ENCODE peak calls at places on chromosomes 2 and 18, in five cellular contexts. S is IMR-90, Y is H1, B is mesenchymal stem cell, P is trophoblast cell. L is an unnamed sample.

GRCh38 chr2:167715932-167716331 is 531.5 kb downstream of the STK39 start:
- DNase-seq in S (no peak), Y (no peak), B (no peak), P (peak), L (no peak)

GRCh38 chr18:41073372-41073954 is 881.6 kb upstream of the PIK3C3 start:
- DNase-seq in S (peak), Y (no peak), B (peak), P (peak), L (no peak)

GRCh38 chr18:23191952-23192662 is 56.8 kb downstream of the CABLES1 start:
- DNase-seq in S (peak), Y (no peak), B (peak), P (no peak), L (no peak)

GRCh38 chr2:63301481-63301880 is 250.9 kb downstream of the OTX1 start:
- DNase-seq in S (no peak), Y (no peak), B (no peak), P (no peak), L (no peak)

GRCh38 chr2:20589975-20590703 is 60.8 kb downstream of the HS1BP3 start:
- DNase-seq in S (peak), Y (no peak), B (no peak), P (no peak), L (no peak)

GRCh38 chr2:210577263-210578071 is 21.1 kb downstream of the CPS1 start:
- DNase-seq in S (peak), Y (no peak), B (peak), P (no peak), L (peak)

GRCh38 chr2:9099341-9099751 is 95.9 kb upstream of the MBOAT2 start:
- DNase-seq in S (peak), Y (no peak), B (peak), P (no peak), L (no peak)

GRCh38 chr2:20444113-20444992 is 2.5 kb upstream of the RHOB start:
- DNase-seq in S (no peak), Y (no peak), B (peak), P (no peak), L (no peak)

GRCh38 chr2:7378642-7379041 is 461.4 kb downstream of the RNF144A start:
- DNase-seq in S (no peak), Y (no peak), B (no peak), P (no peak), L (no peak)

GRCh38 chr18:69008538-69008937 is 210.7 kb downstream of the CCDC102B start:
- DNase-seq in S (no peak), Y (no peak), B (no peak), P (no peak), L (no peak)

GRCh38 chr2:62216616-62217015 is 20.7 kb downstream of the B3GNT2 start:
- DNase-seq in S (peak), Y (no peak), B (peak), P (no peak), L (no peak)

GRCh38 chr2:43293744-43294695 is 67.6 kb upstream of the ZFP36L2 start:
- DNase-seq in S (peak), Y (no peak), B (peak), P (peak), L (no peak)

GRCh38 chr18:28512357-28512756 is 335.4 kb upstream of the CDH2 start:
- DNase-seq in S (no peak), Y (no peak), B (peak), P (no peak), L (no peak)

GRCh38 chr2:63436488-63436887 is 151.8 kb downstream of the WDPCP start:
- DNase-seq in S (peak), Y (no peak), B (no peak), P (no peak), L (no peak)

GRCh38 chr2:3343012-3343411 is 34.6 kb downstream of the EIPR1 start:
- DNase-seq in S (no peak), Y (no peak), B (no peak), P (no peak), L (no peak)

GRCh38 chr2:61816480-61817355 is 37.1 kb downstream of the FAM161A start:
- DNase-seq in S (peak), Y (no peak), B (no peak), P (no peak), L (no peak)

GRCh38 chr2:6526093-6526824 is 339.4 kb downstream of the CMPK2 start:
- DNase-seq in S (no peak), Y (no peak), B (no peak), P (no peak), L (peak)

GRCh38 chr2:47805850-47806249 is 22.9 kb downstream of the MSH6 start:
- DNase-seq in S (no peak), Y (no peak), B (no peak), P (no peak), L (no peak)

GRCh38 chr2:16962459-16962858 is 296.8 kb upstream of the CYRIA start:
- DNase-seq in S (no peak), Y (no peak), B (no peak), P (no peak), L (no peak)

GRCh38 chr2:82345910-82346309 is 2041.4 kb upstream of the LRRTM1 start:
- DNase-seq in S (no peak), Y (no peak), B (no peak), P (no peak), L (no peak)

GRCh38 chr18:79947881-79948610 is 3.4 kb downstream of the SLC66A2 start:
- DNase-seq in S (no peak), Y (no peak), B (no peak), P (no peak), L (no peak)
- H3K4me3 ChIP-seq in S (no peak), Y (no peak), B (no peak), P (no peak), L (no peak)

DNA sequence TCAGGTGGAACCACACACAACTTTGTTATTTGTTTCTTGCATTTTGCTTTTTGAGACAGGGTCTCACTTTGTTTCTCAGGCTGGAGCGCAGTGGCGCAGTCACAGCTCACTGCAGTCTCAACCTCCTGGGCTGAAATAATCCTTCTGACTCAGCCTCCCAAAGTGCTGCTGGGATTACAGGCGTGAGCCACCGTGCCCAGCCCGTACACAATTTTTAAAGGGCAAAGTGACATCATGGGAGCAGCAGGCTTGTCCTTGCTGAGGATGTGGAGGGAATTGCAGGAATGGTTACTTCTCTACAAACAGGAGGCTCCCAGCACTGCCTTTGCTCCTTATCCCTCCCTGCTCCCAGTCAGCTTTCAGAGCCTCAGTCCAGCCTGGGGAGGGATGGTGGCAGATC is 355.9 kb upstream of the KLHL29 start:
- DNase-seq in S (no peak), Y (no peak), B (no peak), P (no peak), L (no peak)
- H2BK5ac ChIP-seq in S (no peak), Y (no peak), B (no peak), P (no peak), L (no peak)

GRCh38 chr2:129458006-129458405 is 521.5 kb upstream of the RAB6C start:
- DNase-seq in S (no peak), Y (no peak), B (no peak), P (no peak), L (no peak)
- H2AFZ ChIP-seq in S (no peak), Y (no peak), B (no peak), P (no peak), L (no peak)

DNA sequence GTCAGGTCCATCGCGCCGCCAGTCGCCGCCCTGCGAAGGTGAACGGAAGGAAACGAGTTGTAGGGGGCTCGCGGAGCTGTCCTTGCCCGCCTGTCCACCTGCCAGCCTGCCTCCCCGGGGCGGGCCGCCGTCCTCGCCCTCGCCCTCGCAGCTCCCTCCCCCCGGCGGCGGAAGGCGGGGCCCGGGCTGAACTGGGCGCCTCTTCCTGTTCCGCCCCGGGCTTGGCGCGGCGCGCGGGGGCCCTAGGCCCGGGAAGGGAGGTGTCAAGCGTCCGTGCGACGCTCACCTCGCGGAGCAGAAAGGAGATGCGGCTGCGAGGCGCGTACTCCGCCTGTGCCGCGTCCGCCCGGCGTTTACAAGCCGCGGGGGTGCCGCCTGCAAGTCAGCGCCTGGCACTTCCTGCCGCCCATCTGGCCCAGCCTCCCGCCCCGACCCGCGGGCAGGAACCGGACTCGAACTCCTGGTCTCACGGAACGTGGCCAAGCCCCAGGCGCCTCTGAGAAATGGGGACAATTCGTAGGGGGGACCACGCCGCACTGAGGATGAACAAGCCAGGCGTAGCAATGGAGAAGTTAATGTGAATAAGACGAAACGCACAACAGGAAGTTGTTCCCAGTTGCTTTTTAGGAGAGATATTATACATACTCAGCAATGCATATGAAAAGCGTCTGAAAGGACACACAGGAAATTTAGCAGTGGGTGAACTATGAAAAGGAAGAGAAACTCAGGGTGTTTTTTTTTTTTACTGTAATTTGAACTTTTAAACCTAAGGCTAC is at the start of gene CNPPD1:
- DNase-seq in S (peak), Y (no peak), B (peak), P (peak), L (peak)
- H3K4me3 ChIP-seq in S (peak), Y (peak), B (peak), P (peak), L (peak)

DNA sequence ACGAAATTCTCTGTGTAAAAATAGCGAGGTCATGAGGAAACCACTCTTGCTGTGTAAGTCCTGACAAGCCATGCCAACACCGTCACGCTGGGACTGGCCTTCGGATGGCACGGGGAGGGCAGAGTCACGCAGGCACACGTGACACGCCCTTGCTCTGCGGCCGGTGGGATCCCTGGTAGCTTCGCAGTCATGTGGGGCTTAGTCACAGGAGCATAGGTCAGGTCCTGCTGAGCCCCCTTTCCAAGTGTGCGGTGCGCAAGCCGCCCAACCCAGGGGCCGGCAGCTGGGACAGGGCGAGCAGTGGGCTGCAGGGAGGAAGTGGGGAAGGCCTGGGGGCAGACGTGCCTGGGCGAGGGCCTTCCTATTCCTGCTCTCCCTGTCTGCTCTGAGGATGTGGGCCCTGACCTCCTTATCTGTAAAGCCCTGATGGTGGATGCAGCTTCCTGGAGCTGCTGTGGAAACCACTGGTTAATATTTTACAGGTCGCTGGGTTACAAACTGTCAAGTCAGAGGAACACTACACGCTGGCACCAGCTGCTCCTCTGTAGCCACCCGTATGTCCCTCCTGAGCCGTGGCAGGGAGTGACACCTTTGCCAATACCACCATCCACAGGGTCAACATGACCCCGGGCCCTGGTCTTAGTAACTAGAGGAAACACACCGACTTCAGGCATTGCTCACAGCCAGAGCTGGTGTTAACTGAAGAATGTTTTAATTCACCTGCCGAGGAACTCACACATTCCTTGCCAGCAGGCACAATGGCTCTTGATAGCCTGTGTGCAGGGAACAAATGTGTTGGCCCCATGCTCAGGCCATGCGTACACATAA is 17.8 kb downstream of the MBP start:
- DNase-seq in S (peak), Y (no peak), B (peak), P (peak), L (no peak)
- H2BK5ac ChIP-seq in S (peak), Y (no peak), B (peak), P (no peak), L (no peak)

GRCh38 chr18:9827856-9828793 is 57.6 kb upstream of the TXNDC2 start:
- DNase-seq in S (peak), Y (no peak), B (peak), P (peak), L (no peak)

GRCh38 chr18:9824862-9825479 is 60.8 kb upstream of the TXNDC2 start:
- DNase-seq in S (no peak), Y (no peak), B (no peak), P (no peak), L (no peak)

GRCh38 chr18:9827211-9827855 is 58.4 kb upstream of the TXNDC2 start:
- DNase-seq in S (no peak), Y (no peak), B (no peak), P (no peak), L (no peak)

GRCh38 chr18:9825571-9826073 is 60.2 kb upstream of the TXNDC2 start:
- DNase-seq in S (peak), Y (no peak), B (peak), P (peak), L (no peak)

GRCh38 chr18:9826666-9827065 is 59.1 kb upstream of the TXNDC2 start:
- DNase-seq in S (no peak), Y (no peak), B (no peak), P (no peak), L (no peak)
- H2AFZ ChIP-seq in S (no peak), Y (no peak), B (no peak), P (no peak), L (no peak)

L was measured in neuronal stem cell.